ENCODE peak calls at places on chromosomes 13 and 19, in six cellular contexts. K, E, G, M, C and Y are unnamed samples.

GRCh38 chr19:4583961-4584669 is 24.6 kb upstream of the SEMA6B start:
- DNase-seq in K (no peak), E (no peak), G (no peak), M (peak), C (no peak), Y (no peak)

GRCh38 chr13:41942462-41943094 is 18.3 kb downstream of the VWA8 start:
- DNase-seq in K (no peak), E (no peak), G (no peak), M (no peak), C (no peak), Y (no peak)

GRCh38 chr13:84816567-84817133 is 934.4 kb upstream of the SLITRK1 start:
- DNase-seq in K (no peak), E (no peak), G (no peak), M (no peak), C (no peak), Y (no peak)

GRCh38 chr19:11247391-11247790 is 8.0 kb downstream of the ANGPTL8 start:
- DNase-seq in K (no peak), E (no peak), G (no peak), M (no peak), C (peak), Y (no peak)

GRCh38 chr19:8473652-8474476 is 28.6 kb downstream of the PRAM1 start:
- DNase-seq in K (peak), E (no peak), G (no peak), M (no peak), C (peak), Y (no peak)

GRCh38 chr19:1243768-1244692 is 2.5 kb downstream of the ATP5F1D start:
- DNase-seq in K (no peak), E (peak), G (peak), M (peak), C (peak), Y (peak)

GRCh38 chr13:66994097-66994496 is 236.0 kb downstream of the PCDH9 start:
- DNase-seq in K (no peak), E (peak), G (peak), M (peak), C (peak), Y (peak)

GRCh38 chr19:6967962-6968361 is 53.3 kb downstream of the MBD3L2B start:
- DNase-seq in K (no peak), E (no peak), G (no peak), M (no peak), C (no peak), Y (no peak)

GRCh38 chr19:51365211-51366049 is 758 bp downstream of the ETFB start:
- DNase-seq in K (no peak), E (peak), G (no peak), M (peak), C (peak), Y (peak)

GRCh38 chr19:51339313-51339686 is 2.6 kb downstream of the VSIG10L start:
- DNase-seq in K (no peak), E (no peak), G (no peak), M (no peak), C (no peak), Y (no peak)

GRCh38 chr13:75985132-75985531 is 349.0 kb downstream of the LMO7 start:
- DNase-seq in K (no peak), E (no peak), G (no peak), M (no peak), C (no peak), Y (no peak)

GRCh38 chr19:48295458-48295857 is 25.6 kb downstream of the ZNF114 start:
- DNase-seq in K (no peak), E (no peak), G (no peak), M (peak), C (no peak), Y (no peak)

GRCh38 chr19:48290923-48291700 is 21.2 kb downstream of the ZNF114 start:
- DNase-seq in K (no peak), E (peak), G (peak), M (no peak), C (peak), Y (peak)

GRCh38 chr19:48296963-48297734 is 27.3 kb downstream of the ZNF114 start:
- DNase-seq in K (no peak), E (no peak), G (no peak), M (no peak), C (no peak), Y (no peak)

GRCh38 chr19:48290341-48290922 is 20.6 kb downstream of the ZNF114 start:
- DNase-seq in K (no peak), E (no peak), G (no peak), M (no peak), C (no peak), Y (no peak)

GRCh38 chr19:48292798-48293197 is 22.9 kb downstream of the ZNF114 start:
- DNase-seq in K (no peak), E (no peak), G (no peak), M (no peak), C (no peak), Y (no peak)
- TF ChIP-seq EP300 in K (no peak), E (no peak), G (no peak), M (no peak), C (no peak), Y (no peak)

GRCh38 chr13:44231786-44232516 is 141.7 kb upstream of the SERP2 start:
- DNase-seq in K (no peak), E (peak), G (peak), M (peak), C (peak), Y (peak)

GRCh38 chr13:44230071-44230470 is 143.6 kb upstream of the SERP2 start:
- DNase-seq in K (no peak), E (no peak), G (no peak), M (no peak), C (no peak), Y (no peak)

GRCh38 chr13:44230736-44231135 is 142.9 kb upstream of the SERP2 start:
- DNase-seq in K (no peak), E (no peak), G (no peak), M (no peak), C (no peak), Y (no peak)

GRCh38 chr13:44234566-44234965 is 139.1 kb upstream of the SERP2 start:
- DNase-seq in K (no peak), E (no peak), G (no peak), M (no peak), C (no peak), Y (no peak)

DNA sequence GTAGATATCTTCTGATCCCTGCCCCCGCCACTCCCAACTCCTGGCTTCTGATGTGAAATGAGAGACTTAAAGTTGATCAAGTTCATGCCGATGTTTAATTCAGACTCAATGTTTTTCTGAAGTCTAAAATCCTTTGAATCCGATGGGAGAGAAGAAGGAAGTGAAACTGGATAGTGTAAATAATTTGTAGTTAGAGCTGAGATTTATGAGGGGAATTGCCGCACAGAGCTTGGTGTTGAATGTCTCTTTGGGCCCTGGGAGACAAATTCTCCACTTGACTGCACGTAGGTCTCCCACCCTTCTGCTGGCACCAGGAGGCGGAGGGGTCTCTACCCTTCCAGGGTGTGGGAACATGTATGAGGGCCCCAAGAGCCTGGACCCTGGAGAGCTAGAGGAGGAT is 140.9 kb upstream of the SERP2 start:
- DNase-seq in K (no peak), E (no peak), G (no peak), M (no peak), C (no peak), Y (no peak)
- TF ChIP-seq POLR2AphosphoS5 in K (no peak), E (no peak), G (no peak), M (no peak), C (no peak), Y (no peak)

GRCh38 chr19:19488041-19488874 is 27.1 kb downstream of the TSSK6 start:
- DNase-seq in K (no peak), E (peak), G (peak), M (no peak), C (no peak), Y (peak)
- TF ChIP-seq EP300 in K (no peak), E (no peak), G (no peak), M (no peak), C (no peak), Y (no peak)

DNA sequence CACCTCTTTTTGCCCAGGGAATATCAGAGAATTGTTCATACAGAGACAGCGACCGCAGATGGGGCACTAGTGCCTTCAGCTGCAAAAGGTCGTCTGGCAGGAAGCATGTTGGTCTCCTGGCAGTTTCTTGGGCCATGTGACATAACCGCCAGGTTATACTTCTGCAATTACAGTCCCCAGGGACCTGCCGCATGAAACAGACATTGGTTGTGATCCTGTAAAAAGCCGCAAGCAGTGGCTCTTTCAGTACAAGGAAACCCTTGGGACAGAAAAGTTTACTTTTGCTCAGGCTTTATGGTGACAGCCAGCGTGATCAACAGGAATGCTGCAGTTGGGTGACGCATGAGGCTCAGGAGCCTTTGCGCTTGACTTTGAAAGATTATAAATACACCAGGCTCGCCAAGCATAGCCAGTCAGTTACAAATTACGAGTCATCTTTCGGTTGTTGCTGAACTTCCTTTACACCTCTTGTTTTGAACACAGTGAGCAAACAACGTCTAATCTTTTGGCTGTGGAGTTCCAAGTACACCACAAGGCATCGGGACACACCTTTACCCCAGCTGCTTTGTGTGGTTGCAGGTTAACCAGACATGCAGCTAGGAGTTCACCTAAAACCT is 50.5 kb upstream of the UBE2L5 start:
- DNase-seq in K (peak), E (peak), G (no peak), M (peak), C (peak), Y (peak)
- TF ChIP-seq POLR2AphosphoS5 in K (peak), E (no peak), G (no peak), M (no peak), C (no peak), Y (peak)

GRCh38 chr13:102316732-102317131 is 85.1 kb downstream of the FGF14 start:
- DNase-seq in K (no peak), E (no peak), G (no peak), M (no peak), C (no peak), Y (no peak)
- TF ChIP-seq EP300 in K (no peak), E (no peak), G (no peak), M (no peak), C (no peak), Y (no peak)